ENCODE peak calls at places on chromosomes 4 and X, in seven cellular contexts. C is AG09309, E is GM23248, W is NCI-H748 treated with DMSO at 0.1 percent for 48 hours, U is Daoy, V is T-helper 1 cell, Z is EL. J is an unnamed sample.

GRCh38 chr4:7828011-7828720 is 111.5 kb downstream of the AFAP1 start:
- DNase-seq in W (no peak), V (peak; percentile 24), C (peak; percentile 99), U (peak; percentile 98), E (peak; percentile 98), Z (peak; percentile 99), J (peak; percentile 94)

GRCh38 chr4:76639292-76639691 is 204.3 kb downstream of the SHROOM3 start:
- DNase-seq in V (no peak), U (peak; percentile 79), Z (peak; percentile 39), C (no peak), W (no peak), E (peak; percentile 70), J (no peak)

GRCh38 chr4:155960522-155960921 is 6.9 kb upstream of the CTSO start:
- DNase-seq in U (no peak), V (no peak), Z (no peak), C (no peak), E (peak; percentile 85), W (peak; percentile 47), J (no peak)

GRCh38 chr4:10183462-10183861 is 66.9 kb upstream of the WDR1 start:
- DNase-seq in Z (no peak), E (no peak), U (no peak), V (no peak), C (no peak), W (no peak), J (no peak)

GRCh38 chr4:13386405-13387107 is 97.6 kb downstream of the RAB28 start:
- DNase-seq in Z (peak; percentile 3), E (no peak), C (no peak), W (no peak), U (no peak), V (no peak), J (no peak)

GRCh38 chr4:183201331-183201730 is 102.3 kb downstream of the WWC2 start:
- DNase-seq in V (no peak), E (peak; percentile 95), Z (peak; percentile 89), W (no peak), U (no peak), C (peak; percentile 2), J (no peak)

GRCh38 chr4:78288327-78288726 is 231.2 kb downstream of the FRAS1 start:
- DNase-seq in Z (no peak), W (no peak), E (peak; percentile 44), C (no peak), U (no peak), V (no peak), J (no peak)

GRCh38 chr4:82681759-82682158 is 116.8 kb downstream of the SCD5 start:
- DNase-seq in E (peak; percentile 14), W (no peak), V (no peak), U (no peak), Z (peak; percentile 6), C (no peak), J (no peak)

GRCh38 chr4:88616275-88616996 is 24.2 kb downstream of the HERC3 start:
- DNase-seq in U (peak; percentile 19), C (peak; percentile 92), E (peak; percentile 96), W (no peak), V (no peak), Z (peak; percentile 83), J (no peak)

GRCh38 chrX:132614297-132614696 is 125.5 kb upstream of the MBNL3 start:
- DNase-seq in Z (no peak), U (peak; percentile 6), V (no peak), E (peak; percentile 16), C (no peak), W (no peak), J (no peak)

GRCh38 chrX:134460005-134460860 is at the start of gene HPRT1:
- DNase-seq in W (peak; percentile 8), Z (peak; percentile 80), U (peak; percentile 81), C (no peak), E (peak; percentile 87), V (peak; percentile 67), J (peak; percentile 95)

GRCh38 chr4:163048447-163048846 is 118.2 kb downstream of the NAF1 start:
- DNase-seq in U (peak; percentile 1), E (peak; percentile 67), Z (peak; percentile 20), V (no peak), W (no peak), C (no peak), J (no peak)

GRCh38 chr4:78779280-78779679 is 3.1 kb downstream of the BMP2K start:
- DNase-seq in E (peak; percentile 23), V (no peak), Z (peak; percentile 8), U (no peak), W (no peak), C (no peak), J (no peak)

GRCh38 chr4:55851885-55852284 is 1.6 kb upstream of the EXOC1 start:
- DNase-seq in E (no peak), Z (no peak), C (no peak), V (no peak), U (no peak), W (no peak), J (no peak)

GRCh38 chrX:11996810-11997209 is 141.5 kb upstream of the FRMPD4 start:
- DNase-seq in C (no peak), U (no peak), W (no peak), Z (no peak), E (no peak), V (no peak), J (no peak)

GRCh38 chrX:18931972-18932371 is 51.9 kb downstream of the PHKA2 start:
- DNase-seq in U (peak; percentile 2), Z (peak; percentile 12), C (no peak), W (peak; percentile 2), E (peak; percentile 44), V (no peak), J (no peak)

GRCh38 chr4:156137971-156138581 is 184.4 kb upstream of the CTSO start:
- DNase-seq in W (peak; percentile 56), V (no peak), C (no peak), E (no peak), Z (no peak), U (no peak), J (no peak)

GRCh38 chr4:6192245-6192644 is 8.1 kb downstream of the JAKMIP1 start:
- DNase-seq in C (no peak), W (no peak), Z (no peak), U (peak; percentile 16), V (no peak), E (no peak), J (peak; percentile 50)

GRCh38 chrX:39907964-39908616 is 189.7 kb downstream of the BCOR start:
- DNase-seq in V (no peak), W (no peak), Z (peak; percentile 97), C (peak; percentile 84), E (peak; percentile 94), U (peak; percentile 92), J (no peak)

GRCh38 chrX:10016516-10017132 is 49.5 kb downstream of the CLDN34 start:
- DNase-seq in V (no peak), E (peak; percentile 47), U (no peak), W (no peak), C (no peak), Z (no peak), J (no peak)

GRCh38 chr4:77734928-77735327 is 84.2 kb downstream of the CNOT6L start:
- DNase-seq in W (no peak), Z (peak; percentile 67), E (peak; percentile 29), V (no peak), U (peak; percentile 66), C (peak; percentile 46), J (no peak)

GRCh38 chrX:22246620-22247019 is 26.1 kb upstream of the CBLL2 start:
- DNase-seq in U (peak; percentile 41), V (no peak), C (peak; percentile 10), W (no peak), E (peak; percentile 67), Z (peak; percentile 80), J (no peak)

GRCh38 chr4:77047037-77047436 is 28.8 kb downstream of the CCNI start:
- DNase-seq in V (no peak), E (peak; percentile 69), U (no peak), W (no peak), Z (no peak), C (no peak), J (no peak)

GRCh38 chr4:170089743-170090666 is at the start of gene AADAT:
- DNase-seq in W (peak; percentile 30), C (peak; percentile 25), V (no peak), E (peak; percentile 89), U (peak; percentile 70), Z (peak; percentile 84), J (peak; percentile 89)